ENCODE peak calls at places on chromosomes 5 and 9, in six cellular contexts. D is transverse colon; H is stimulated activated CD4-positive, alpha-beta T cell treated with anti-CD3 and anti-CD28 coated beads, Interleukin-2, amount 100 ng/mL, for 48 hours; M is NCI-H1105 treated with DMSO at 0.1 percent for 48 hours; P is activated CD8-positive, alpha-beta memory T cell treated with anti-CD3 and anti-CD28 coated beads, Interleukin-2, amount 50 U/mL, for 48 hours; Y is activated naive CD8-positive, alpha-beta T cell treated with anti-CD3 and anti-CD28 coated beads for 36 hours. S is an unnamed sample.

GRCh38 chr9:96853711-96854072 is 622 bp downstream of the ZNF782 start:
- DNase-seq in D (no peak), H (no peak), M (peak), P (no peak), Y (no peak), S (peak)

GRCh38 chr9:97803167-97804058 is 49.6 kb upstream of the FOXE1 start:
- DNase-seq in D (peak), H (peak), M (peak), P (peak), Y (peak), S (peak)

GRCh38 chr5:102654559-102655354 is 100.3 kb upstream of the PAM start:
- DNase-seq in D (no peak), H (no peak), M (peak), P (no peak), Y (no peak), S (no peak)

GRCh38 chr5:124742983-124743533 is 3.4 kb downstream of the ZNF608 start:
- DNase-seq in D (peak), H (no peak), M (no peak), P (no peak), Y (no peak), S (no peak)

GRCh38 chr5:74336286-74336685 is 304.2 kb downstream of the ENC1 start:
- DNase-seq in D (no peak), H (no peak), M (no peak), P (no peak), Y (no peak), S (no peak)

GRCh38 chr5:39015743-39016586 is 58.2 kb downstream of the RICTOR start:
- DNase-seq in D (no peak), H (no peak), M (no peak), P (no peak), Y (no peak), S (no peak)

GRCh38 chr9:90925581-90926257 is 124.1 kb downstream of the SYK start:
- DNase-seq in D (no peak), H (no peak), M (no peak), P (no peak), Y (no peak), S (no peak)

GRCh38 chr5:95646569-95647330 is at the start of gene RFESD:
- DNase-seq in D (peak), H (peak), M (peak), P (peak), Y (peak), S (peak)

GRCh38 chr5:151005975-151006576 is 14.3 kb upstream of the GPX3 start:
- DNase-seq in D (peak), H (no peak), M (no peak), P (no peak), Y (no peak), S (no peak)

GRCh38 chr5:130213607-130214006 is 309.3 kb downstream of the CHSY3 start:
- DNase-seq in D (no peak), H (no peak), M (no peak), P (no peak), Y (no peak), S (no peak)